ENCODE peak calls at places on chromosomes 7 and 10, in seven cellular contexts. G is neural crest cell; S is BJ; Z is stimulated activated CD4-positive, alpha-beta T cell treated with anti-CD3 and anti-CD28 coated beads, Interleukin-12 subunit alpha, Interleukin-12 subunit beta, amount 100 ng/mL, for 4 hours; X is NCI-H2081; A is fibroblast of lung; Y is NB4. W is an unnamed sample.

GRCh38 chr10:122988501-122988900 is 8.3 kb downstream of the PSTK start:
- DNase-seq in A (no peak), G (no peak), S (no peak), X (no peak), Y (no peak), Z (no peak), W (no peak)

GRCh38 chr10:75266945-75267344 is 31.2 kb upstream of the COMTD1 start:
- DNase-seq in X (no peak), S (no peak), G (no peak), Y (no peak), A (peak; percentile 74), Z (no peak), W (no peak)

GRCh38 chr7:157552295-157552993 is 215.6 kb downstream of the DNAJB6 start:
- DNase-seq in Z (no peak), A (no peak), S (no peak), G (no peak), X (no peak), Y (no peak), W (no peak)

GRCh38 chr10:114384601-114385000 is 19.7 kb downstream of the AFAP1L2 start:
- DNase-seq in S (no peak), Z (no peak), X (no peak), A (no peak), Y (no peak), G (no peak), W (no peak)

GRCh38 chr7:91957823-91958222 is 17.2 kb downstream of the AKAP9 start:
- DNase-seq in Y (no peak), Z (no peak), X (no peak), A (no peak), G (no peak), S (no peak), W (no peak)

GRCh38 chr10:90125406-90125805 is 424.0 kb downstream of the KIF20B start:
- DNase-seq in Z (no peak), G (no peak), S (no peak), A (no peak), X (no peak), Y (no peak), W (no peak)

GRCh38 chr7:26699761-26700160 is 164.6 kb downstream of the SKAP2 start:
- DNase-seq in X (no peak), A (no peak), Z (no peak), S (no peak), G (no peak), Y (no peak), W (no peak)

GRCh38 chr7:70040971-70041766 is 442.9 kb downstream of the AUTS2 start:
- DNase-seq in X (peak; percentile 22), S (no peak), Y (peak; percentile 40), A (peak; percentile 59), Z (no peak), G (no peak), W (no peak)

GRCh38 chr7:77395543-77395942 is 20.6 kb downstream of the GSAP start:
- DNase-seq in G (no peak), X (no peak), S (no peak), Z (no peak), Y (no peak), A (no peak), W (no peak)

GRCh38 chr10:86390337-86391120 is 23.9 kb upstream of the GRID1 start:
- DNase-seq in S (no peak), A (no peak), Z (no peak), X (no peak), G (no peak), Y (no peak), W (no peak)

GRCh38 chr7:158409120-158409519 is 178.5 kb downstream of the PTPRN2 start:
- DNase-seq in X (no peak), S (no peak), Z (no peak), Y (no peak), G (no peak), A (no peak), W (no peak)

GRCh38 chr10:28810062-28810870 is 132.9 kb downstream of the BAMBI start:
- DNase-seq in A (peak; percentile 53), S (no peak), X (no peak), Z (no peak), Y (no peak), G (no peak), W (no peak)

GRCh38 chr7:22435105-22435504 is 64.9 kb downstream of the STEAP1B start:
- DNase-seq in Y (no peak), A (no peak), Z (no peak), X (no peak), G (no peak), S (no peak), W (no peak)

GRCh38 chr7:101804087-101804631 is 13.3 kb upstream of the CUX1 start:
- DNase-seq in X (no peak), Z (no peak), G (no peak), S (no peak), Y (no peak), A (no peak), W (no peak)

GRCh38 chr10:68052463-68052862 is 22.6 kb downstream of the HERC4 start:
- DNase-seq in Z (no peak), Y (peak; percentile 86), S (no peak), G (no peak), X (no peak), A (no peak), W (no peak)

GRCh38 chr10:90318659-90319058 is 539.2 kb downstream of the HTR7 start:
- DNase-seq in G (no peak), Y (peak; percentile 22), X (no peak), S (no peak), A (no peak), Z (no peak), W (no peak)

GRCh38 chr10:97915761-97916160 is 66.1 kb downstream of the GOLGA7B start:
- DNase-seq in G (no peak), X (no peak), Z (no peak), Y (no peak), S (no peak), A (no peak), W (no peak)

GRCh38 chr7:139078399-139078798 is 31.1 kb downstream of the ZC3HAV1 start:
- DNase-seq in A (peak; percentile 28), X (no peak), Z (no peak), G (no peak), S (no peak), Y (no peak), W (no peak)

GRCh38 chr7:4145576-4145975 is 536.5 kb upstream of the FOXK1 start:
- DNase-seq in S (no peak), G (no peak), X (no peak), Z (no peak), Y (no peak), A (no peak), W (no peak)

GRCh38 chr10:44911081-44911540 is at the start of gene TMEM72:
- DNase-seq in X (no peak), Z (no peak), A (no peak), G (no peak), S (no peak), Y (no peak), W (no peak)

GRCh38 chr7:8149222-8149621 is 112.7 kb downstream of the ICA1 start:
- DNase-seq in Z (no peak), G (no peak), Y (peak; percentile 48), X (no peak), S (no peak), A (peak; percentile 9), W (no peak)

GRCh38 chr10:14953452-14954000 is 370 bp downstream of the DCLRE1C start:
- DNase-seq in G (no peak), S (no peak), X (no peak), Y (peak; percentile 82), A (peak; percentile 71), Z (no peak), W (no peak)

GRCh38 chr10:70571636-70572439 is 30.7 kb downstream of the PRF1 start:
- DNase-seq in G (no peak), Z (no peak), Y (no peak), S (no peak), X (no peak), A (no peak), W (no peak)

GRCh38 chr7:138886501-138886917 is 88.5 kb upstream of the ATP6V0A4 start:
- DNase-seq in G (peak; percentile 45), X (peak; percentile 18), Z (no peak), Y (peak; percentile 87), A (peak; percentile 81), S (no peak), W (no peak)

GRCh38 chr10:127906548-127907377 is at the start of gene PTPRE:
- DNase-seq in X (no peak), S (no peak), A (peak; percentile 48), Y (peak; percentile 89), G (peak; percentile 66), Z (peak; percentile 80), W (peak; percentile 67)

W was measured in T-helper 17 cell.